ENCODE peak calls at places on chromosome X, in four cellular contexts. One of them, this sample, is unnamed.

GRCh38 chrX:44203791-44204190 is 139.7 kb downstream of the EFHC2 start:
- DNase-seq in HepG2: peak
- DNase-seq in GM12878: no peak
- DNase-seq in K562: no peak
- DNase-seq in this sample: no peak

GRCh38 chrX:11970935-11971334 is 167.3 kb upstream of the FRMPD4 start:
- DNase-seq in K562: no peak
- DNase-seq in GM12878: no peak
- DNase-seq in HepG2: no peak
- DNase-seq in this sample: no peak

GRCh38 chrX:48683411-48683982 is at the start of gene WAS:
- DNase-seq in HepG2: no peak
- DNase-seq in K562: no peak
- DNase-seq in GM12878: peak
- DNase-seq in this sample: no peak

GRCh38 chrX:102746134-102746584 is 25.6 kb downstream of the GPRASP3 start:
- DNase-seq in K562: no peak
- DNase-seq in HepG2: no peak
- DNase-seq in GM12878: no peak
- DNase-seq in this sample: peak

GRCh38 chrX:136806891-136807410 is 26.2 kb upstream of the ARHGEF6 start:
- DNase-seq in GM12878: no peak
- DNase-seq in HepG2: no peak
- DNase-seq in K562: no peak
- DNase-seq in this sample: no peak

GRCh38 chrX:68995780-68996551 is 167.1 kb downstream of the EFNB1 start:
- DNase-seq in GM12878: no peak
- DNase-seq in HepG2: peak
- DNase-seq in K562: no peak
- DNase-seq in this sample: no peak

GRCh38 chrX:19513383-19513782 is 1.9 kb downstream of the MAP3K15 start:
- DNase-seq in K562: no peak
- DNase-seq in HepG2: peak
- DNase-seq in GM12878: no peak
- DNase-seq in this sample: peak

GRCh38 chrX:44651347-44651746 is 108.7 kb upstream of the FUNDC1 start:
- DNase-seq in HepG2: no peak
- DNase-seq in GM12878: no peak
- DNase-seq in K562: no peak
- DNase-seq in this sample: peak

GRCh38 chrX:107710617-107711391 is 64.8 kb downstream of the TSC22D3 start:
- DNase-seq in GM12878: peak
- DNase-seq in HepG2: peak
- DNase-seq in K562: peak
- DNase-seq in this sample: no peak

GRCh38 chrX:115576676-115577075 is 15.7 kb downstream of the PLS3 start:
- DNase-seq in K562: no peak
- DNase-seq in GM12878: no peak
- DNase-seq in HepG2: no peak
- DNase-seq in this sample: no peak

GRCh38 chrX:47568656-47569295 is 7.8 kb downstream of the ARAF start:
- DNase-seq in GM12878: no peak
- DNase-seq in K562: no peak
- DNase-seq in HepG2: peak
- DNase-seq in this sample: peak

GRCh38 chrX:155612312-155613224 is at the start of gene TMLHE:
- DNase-seq in HepG2: peak
- DNase-seq in K562: peak
- DNase-seq in GM12878: peak
- DNase-seq in this sample: peak

GRCh38 chrX:1398431-1399340 is 6.8 kb upstream of the SLC25A6 start:
- DNase-seq in GM12878: no peak
- DNase-seq in K562: no peak
- DNase-seq in HepG2: no peak
- DNase-seq in this sample: no peak

GRCh38 chrX:106987488-106987887 is 12.5 kb downstream of the MORC4 start:
- DNase-seq in K562: no peak
- DNase-seq in GM12878: no peak
- DNase-seq in HepG2: no peak
- DNase-seq in this sample: no peak

GRCh38 chrX:18146954-18147353 is 73.7 kb downstream of the BEND2 start:
- DNase-seq in GM12878: no peak
- DNase-seq in HepG2: peak
- DNase-seq in K562: peak
- DNase-seq in this sample: peak

GRCh38 chrX:16601885-16602284 is 48.1 kb upstream of the S100G start:
- DNase-seq in GM12878: no peak
- DNase-seq in K562: no peak
- DNase-seq in HepG2: no peak
- DNase-seq in this sample: no peak

GRCh38 chrX:120251471-120252011 is 929 bp downstream of the ZBTB33 start:
- DNase-seq in GM12878: no peak
- DNase-seq in HepG2: peak
- DNase-seq in K562: peak
- DNase-seq in this sample: no peak

GRCh38 chrX:150234126-150234525 is 129.0 kb upstream of the MAMLD1 start:
- DNase-seq in HepG2: no peak
- DNase-seq in K562: no peak
- DNase-seq in GM12878: no peak
- DNase-seq in this sample: no peak

GRCh38 chrX:147876849-147877646 is 34.7 kb upstream of the FMR1 start:
- DNase-seq in HepG2: no peak
- DNase-seq in GM12878: no peak
- DNase-seq in K562: no peak
- DNase-seq in this sample: no peak

GRCh38 chrX:72306851-72307645 is 1.3 kb upstream of the CITED1 start:
- DNase-seq in HepG2: peak
- DNase-seq in K562: peak
- DNase-seq in GM12878: no peak
- DNase-seq in this sample: peak

GRCh38 chrX:150476183-150476699 is 92.2 kb upstream of the MTM1 start:
- DNase-seq in GM12878: no peak
- DNase-seq in HepG2: no peak
- DNase-seq in K562: no peak
- DNase-seq in this sample: no peak

GRCh38 chrX:107448625-107449468 is 605 bp upstream of the FRMPD3 start:
- DNase-seq in GM12878: no peak
- DNase-seq in HepG2: no peak
- DNase-seq in K562: no peak
- DNase-seq in this sample: peak

GRCh38 chrX:47743504-47743903 is 84.5 kb upstream of the UXT start:
- DNase-seq in K562: no peak
- DNase-seq in GM12878: no peak
- DNase-seq in HepG2: no peak
- DNase-seq in this sample: no peak

GRCh38 chrX:68684291-68684918 is 36.9 kb downstream of the STARD8 start:
- DNase-seq in HepG2: no peak
- DNase-seq in K562: peak
- DNase-seq in GM12878: no peak
- DNase-seq in this sample: peak

GRCh38 chrX:134780908-134781307 is 122.6 kb upstream of the PLAC1 start:
- DNase-seq in K562: no peak
- DNase-seq in GM12878: no peak
- DNase-seq in HepG2: no peak
- DNase-seq in this sample: no peak

GRCh38 chrX:21374163-21374993 is at the start of gene CNKSR2:
- DNase-seq in GM12878: no peak
- DNase-seq in HepG2: no peak
- DNase-seq in K562: no peak
- DNase-seq in this sample: peak

GRCh38 chrX:31988975-31989374 is 917.1 kb upstream of the FTHL17 start:
- DNase-seq in GM12878: no peak
- DNase-seq in HepG2: no peak
- DNase-seq in K562: no peak
- DNase-seq in this sample: no peak

GRCh38 chrX:147877726-147878125 is 34.0 kb upstream of the FMR1 start:
- DNase-seq in HepG2: no peak
- DNase-seq in K562: no peak
- DNase-seq in GM12878: no peak
- DNase-seq in this sample: no peak

GRCh38 chrX:113558576-113558975 is 717.9 kb upstream of the AMOT start:
- DNase-seq in GM12878: no peak
- DNase-seq in K562: no peak
- DNase-seq in HepG2: no peak
- DNase-seq in this sample: no peak

GRCh38 chrX:155022587-155022986 is at the start of gene F8:
- DNase-seq in HepG2: no peak
- DNase-seq in K562: no peak
- DNase-seq in GM12878: no peak
- DNase-seq in this sample: no peak

GRCh38 chrX:9166566-9166909 is 132.6 kb upstream of the FAM9B start:
- DNase-seq in HepG2: no peak
- DNase-seq in GM12878: no peak
- DNase-seq in K562: no peak
- DNase-seq in this sample: no peak

GRCh38 chrX:9172451-9172850 is 138.5 kb upstream of the FAM9B start:
- DNase-seq in GM12878: no peak
- DNase-seq in HepG2: no peak
- DNase-seq in K562: no peak
- DNase-seq in this sample: no peak

DNA sequence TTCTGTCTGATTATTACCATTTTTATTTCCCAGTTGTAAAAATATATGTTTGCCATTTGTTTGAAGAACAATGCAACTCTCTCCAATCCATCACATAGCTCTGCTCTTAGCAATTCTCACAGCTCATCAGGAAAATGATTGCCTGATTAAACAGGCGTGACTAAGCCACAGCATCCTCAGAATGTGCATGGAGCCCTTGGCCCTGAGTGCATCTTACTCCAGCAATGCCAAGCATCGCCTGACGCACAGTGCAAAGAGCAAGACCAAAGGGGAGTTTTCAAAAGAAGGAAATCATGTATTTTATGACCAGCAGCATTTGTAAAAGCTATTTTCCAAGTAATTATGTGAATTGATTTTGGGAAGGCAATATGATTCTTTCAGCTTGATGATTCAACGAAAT is 137.9 kb upstream of the FAM9B start:
- DNase-seq in GM12878: no peak
- DNase-seq in K562: no peak
- DNase-seq in HepG2: no peak
- DNase-seq in this sample: no peak
- TF ChIP-seq CBFB in GM12878: no peak
- TF ChIP-seq CBFB in K562: no peak
- TF ChIP-seq CBFB in HepG2: no peak
- TF ChIP-seq CBFB in this sample: no peak

GRCh38 chrX:96502507-96502906 is 182.1 kb upstream of the DIAPH2 start:
- DNase-seq in K562: no peak
- DNase-seq in HepG2: no peak
- DNase-seq in GM12878: no peak
- DNase-seq in this sample: no peak
- TF ChIP-seq CREM in K562: no peak
- TF ChIP-seq CREM in HepG2: no peak
- TF ChIP-seq CREM in GM12878: no peak
- TF ChIP-seq CREM in this sample: no peak

GRCh38 chrX:10011991-10012390 is 44.8 kb downstream of the CLDN34 start:
- DNase-seq in HepG2: no peak
- DNase-seq in GM12878: no peak
- DNase-seq in K562: no peak
- DNase-seq in this sample: no peak

GRCh38 chrX:10012776-10013175 is 45.6 kb downstream of the CLDN34 start:
- DNase-seq in K562: no peak
- DNase-seq in HepG2: no peak
- DNase-seq in GM12878: no peak
- DNase-seq in this sample: no peak

GRCh38 chrX:10010686-10011085 is 43.5 kb downstream of the CLDN34 start:
- DNase-seq in GM12878: no peak
- DNase-seq in K562: no peak
- DNase-seq in HepG2: peak
- DNase-seq in this sample: no peak

GRCh38 chrX:10008483-10009056 is 41.4 kb downstream of the CLDN34 start:
- DNase-seq in HepG2: no peak
- DNase-seq in GM12878: no peak
- DNase-seq in K562: no peak
- DNase-seq in this sample: no peak

GRCh38 chrX:10011261-10011931 is 44.2 kb downstream of the CLDN34 start:
- DNase-seq in HepG2: no peak
- DNase-seq in GM12878: peak
- DNase-seq in K562: no peak
- DNase-seq in this sample: no peak
- TF ChIP-seq CBFB in HepG2: no peak
- TF ChIP-seq CBFB in GM12878: no peak
- TF ChIP-seq CBFB in K562: no peak
- TF ChIP-seq CBFB in this sample: no peak

DNA sequence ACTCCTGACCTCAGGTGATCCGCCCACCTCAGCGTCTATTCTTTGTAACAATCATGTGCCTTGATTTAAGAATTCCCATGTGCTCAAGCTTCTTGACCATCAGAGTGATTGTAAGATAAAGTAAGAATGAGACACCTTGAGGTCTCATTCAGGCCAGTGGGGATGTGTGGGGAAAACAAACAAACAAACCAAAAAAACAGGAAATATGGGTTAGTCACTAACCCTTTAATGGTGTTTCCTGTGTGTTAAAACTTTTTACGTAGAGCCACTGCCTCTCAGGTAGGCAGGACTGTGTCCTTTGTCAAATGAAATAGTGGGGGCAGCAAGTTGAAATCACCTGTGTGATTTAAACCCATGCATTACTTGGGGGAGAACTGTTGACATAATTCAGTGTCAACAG is 91.5 kb upstream of the DHRSX start:
- DNase-seq in GM12878: no peak
- DNase-seq in HepG2: no peak
- DNase-seq in K562: no peak
- DNase-seq in this sample: no peak
- TF ChIP-seq CREM in GM12878: no peak
- TF ChIP-seq CREM in HepG2: no peak
- TF ChIP-seq CREM in K562: no peak
- TF ChIP-seq CREM in this sample: no peak

GRCh38 chrX:110222497-110223257 is 95.2 kb downstream of the AMMECR1 start:
- DNase-seq in GM12878: no peak
- DNase-seq in HepG2: no peak
- DNase-seq in K562: no peak
- DNase-seq in this sample: no peak
- TF ChIP-seq CBFB in GM12878: no peak
- TF ChIP-seq CBFB in HepG2: no peak
- TF ChIP-seq CBFB in K562: no peak
- TF ChIP-seq CBFB in this sample: no peak

GRCh38 chrX:152908486-152908885 is 10.6 kb downstream of the ZNF185 start:
- DNase-seq in GM12878: no peak
- DNase-seq in HepG2: no peak
- DNase-seq in K562: no peak
- DNase-seq in this sample: no peak
- TF ChIP-seq CREM in GM12878: no peak
- TF ChIP-seq CREM in HepG2: no peak
- TF ChIP-seq CREM in K562: no peak
- TF ChIP-seq CREM in this sample: no peak

This sample was measured in WTC11.